ENCODE peak calls at places on chromosomes 12 and 14, in five cellular contexts. N, Q, G, Y and V are unnamed samples.
A peak's percentile ranks its signal among the peaks of the same experiment; 100 is the strongest.

GRCh38 chr14:93430889-93431670 is at the start of gene UNC79:
- DNase-seq in Q (peak; percentile 83), N (peak; percentile 40), Y (no peak), G (peak; percentile 94), V (peak; percentile 87)

GRCh38 chr14:22766457-22767322 is at the start of gene OXA1L:
- DNase-seq in Y (peak; percentile 93), N (peak; percentile 96), Q (peak; percentile 92), G (peak; percentile 99), V (peak; percentile 98)

GRCh38 chr12:5003025-5003666 is 40.5 kb upstream of the KCNA5 start:
- DNase-seq in G (peak; percentile 90), Y (peak; percentile 50), Q (peak; percentile 83), N (peak; percentile 56), V (peak; percentile 43)

GRCh38 chr12:114904254-114905003 is 220.5 kb upstream of the TBX3 start:
- DNase-seq in N (no peak), G (no peak), Q (no peak), Y (no peak), V (no peak)

GRCh38 chr14:101185081-101185835 is 281.7 kb upstream of the RTL1 start:
- DNase-seq in N (no peak), Q (peak; percentile 18), G (no peak), Y (no peak), V (no peak)

GRCh38 chr14:100341301-100342031 is 18.3 kb downstream of the SLC25A47 start:
- DNase-seq in Q (peak; percentile 64), G (no peak), N (no peak), Y (peak; percentile 79), V (no peak)

GRCh38 chr12:6053541-6053940 is 70.9 kb downstream of the VWF start:
- DNase-seq in Q (no peak), G (no peak), N (no peak), Y (no peak), V (no peak)

GRCh38 chr12:63940295-63940997 is 95.9 kb downstream of the SRGAP1 start:
- DNase-seq in G (peak; percentile 47), N (no peak), Q (no peak), Y (no peak), V (peak; percentile 23)

GRCh38 chr12:24918596-24918995 is 30.3 kb downstream of the BCAT1 start:
- DNase-seq in Q (no peak), G (no peak), N (no peak), Y (no peak), V (no peak)

GRCh38 chr14:46571970-46572369 is 79.6 kb downstream of the RPL10L start:
- DNase-seq in N (no peak), Y (no peak), G (no peak), Q (no peak), V (no peak)

GRCh38 chr14:36655963-36656768 is 5.5 kb upstream of the PAX9 start:
- DNase-seq in N (no peak), Y (peak; percentile 38), Q (peak; percentile 86), G (no peak), V (no peak)

GRCh38 chr12:41293011-41293410 is 104.9 kb downstream of the PDZRN4 start:
- DNase-seq in N (no peak), G (no peak), Q (no peak), Y (no peak), V (no peak)

GRCh38 chr12:57605308-57606015 is 838 bp downstream of the DTX3 start:
- DNase-seq in G (no peak), N (peak; percentile 45), Y (no peak), Q (peak; percentile 67), V (no peak)

GRCh38 chr14:72788972-72789728 is 104.8 kb downstream of the DPF3 start:
- DNase-seq in Q (no peak), N (peak; percentile 10), Y (no peak), G (no peak), V (no peak)

GRCh38 chr14:32683679-32684078 is 255.0 kb upstream of the NPAS3 start:
- DNase-seq in G (no peak), Y (no peak), N (no peak), Q (no peak), V (no peak)

GRCh38 chr12:111102062-111102735 is 181.8 kb upstream of the MYL2 start:
- DNase-seq in Y (no peak), N (peak; percentile 27), G (peak; percentile 72), Q (no peak), V (no peak)

GRCh38 chr14:73293782-73294781 is 56.8 kb downstream of the PAPLN start:
- DNase-seq in N (no peak), G (no peak), Y (no peak), Q (no peak), V (no peak)